ENCODE peak calls at places on chromosomes 4 and X, in four cellular contexts. X is tibial nerve, I is heart right ventricle, E is transverse colon. Q is an unnamed sample.

GRCh38 chr4:127601029-127601428 is 31.7 kb upstream of the INTU start:
- DNase-seq in E (no peak), X (no peak), I (no peak), Q (no peak)

GRCh38 chr4:151260526-151260925 is 16.4 kb upstream of the PRSS48 start:
- DNase-seq in X (no peak), E (no peak), I (no peak), Q (no peak)

GRCh38 chr4:84224522-84224921 is 274.6 kb downstream of the NKX6-1 start:
- DNase-seq in I (no peak), E (no peak), X (no peak), Q (no peak)

GRCh38 chr4:139299536-139299935 is 1.8 kb upstream of the NAA15 start:
- DNase-seq in I (no peak), X (no peak), E (no peak), Q (no peak)

GRCh38 chrX:154784149-154784985 is 20.9 kb downstream of the MPP1 start:
- DNase-seq in X (no peak), I (no peak), E (no peak), Q (no peak)

GRCh38 chr4:88003261-88003660 is 4.2 kb upstream of the PKD2 start:
- DNase-seq in X (no peak), I (no peak), E (no peak), Q (no peak)

GRCh38 chr4:174256277-174256713 is 27.2 kb downstream of the FBXO8 start:
- DNase-seq in X (no peak), E (no peak), I (no peak), Q (no peak)

GRCh38 chr4:156732634-156733033 is 239.0 kb downstream of the PDGFC start:
- DNase-seq in I (no peak), E (no peak), X (no peak), Q (no peak)

GRCh38 chrX:100995469-100995868 is 26.0 kb downstream of the ARL13A start:
- DNase-seq in E (no peak), X (no peak), I (no peak), Q (no peak)

GRCh38 chr4:57875829-57876392 is 765.7 kb upstream of the IGFBP7 start:
- DNase-seq in E (no peak), I (no peak), X (no peak), Q (no peak)

GRCh38 chrX:41922125-41922521 is 1.2 kb downstream of the CASK start:
- DNase-seq in E (no peak), X (no peak), I (no peak), Q (peak; percentile 1)

GRCh38 chr4:113255628-113256027 is 206.2 kb downstream of the ANK2 start:
- DNase-seq in I (no peak), X (no peak), E (no peak), Q (no peak)

GRCh38 chr4:40303751-40304150 is 31.4 kb upstream of the CHRNA9 start:
- DNase-seq in E (no peak), I (no peak), X (no peak), Q (no peak)

GRCh38 chr4:79163981-79164490 is 161.8 kb downstream of the NAA11 start:
- DNase-seq in X (no peak), I (no peak), E (no peak), Q (no peak)

GRCh38 chrX:16666541-16666940 is 16.6 kb downstream of the S100G start:
- DNase-seq in I (no peak), E (no peak), X (no peak), Q (no peak)

GRCh38 chr4:54586343-54586953 is 71.3 kb upstream of the KIT start:
- DNase-seq in X (no peak), I (no peak), E (peak; percentile 33), Q (no peak)

GRCh38 chrX:153643431-153644351 is 3.3 kb upstream of the DUSP9 start:
- DNase-seq in E (no peak), X (no peak), I (no peak), Q (no peak)

GRCh38 chr4:158129649-158130048 is 43.2 kb downstream of the GASK1B start:
- DNase-seq in E (no peak), X (no peak), I (no peak), Q (no peak)

GRCh38 chrX:111447298-111447697 is 35.3 kb upstream of the DCX start:
- DNase-seq in I (no peak), X (no peak), E (no peak), Q (no peak)

DNA sequence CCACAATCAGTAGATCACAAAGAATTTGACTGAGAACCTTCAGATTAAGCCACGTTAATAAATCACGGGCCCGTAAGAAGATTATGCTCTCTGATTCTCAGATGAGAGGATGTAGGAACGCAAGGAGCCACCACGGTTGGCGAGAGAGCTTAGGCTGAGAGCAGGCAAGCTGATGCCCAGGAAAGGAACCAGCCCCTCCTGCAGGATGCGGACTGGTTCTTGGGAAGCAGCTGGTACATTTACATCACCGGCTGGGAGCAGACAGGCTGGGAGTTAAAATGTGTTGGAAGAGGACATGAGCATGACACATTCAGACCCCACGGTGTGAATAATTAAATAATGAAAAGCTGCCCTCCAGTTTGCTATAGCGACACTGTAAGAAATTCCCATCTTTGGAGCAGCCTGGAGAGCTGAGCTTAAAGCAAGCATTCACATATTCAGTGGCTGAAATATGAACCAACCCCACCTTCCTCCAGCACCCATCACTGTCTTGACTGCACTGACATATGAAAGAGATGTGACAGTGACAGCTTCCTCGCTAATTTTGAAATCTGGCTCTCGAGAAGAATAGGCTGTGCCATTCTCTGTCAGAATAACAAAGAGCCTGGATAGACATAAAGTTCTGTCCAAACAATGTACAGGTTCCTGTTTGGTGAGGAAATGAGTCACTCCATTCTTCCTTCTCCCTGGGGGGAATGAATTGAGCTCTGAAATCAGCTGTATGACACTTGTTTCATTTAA is 33.1 kb downstream of the LNX1 start:
- DNase-seq in X (no peak), I (no peak), E (no peak), Q (no peak)
- H3K27ac ChIP-seq in X (no peak overlapping the region), I (no peak overlapping the region), E (no peak overlapping the region), Q (no peak overlapping the region)

GRCh38 chr4:123749408-123749807 is 352.8 kb downstream of the SPRY1 start:
- DNase-seq in I (peak; percentile 47), E (no peak), X (no peak), Q (no peak)
- H3K27ac ChIP-seq in I (peak overlapping the region; percentile 66), E (no peak overlapping the region), X (no peak overlapping the region), Q (no peak overlapping the region)

GRCh38 chr4:3373468-3373867 is 68.3 kb upstream of the HGFAC start:
- DNase-seq in X (no peak), E (no peak), I (no peak), Q (no peak)
- H3K27ac ChIP-seq in X (no peak overlapping the region), E (no peak overlapping the region), I (no peak overlapping the region), Q (no peak overlapping the region)

GRCh38 chr4:182449186-182449880 is 206.1 kb downstream of the TENM3 start:
- DNase-seq in E (no peak), I (no peak), X (no peak), Q (no peak)

GRCh38 chr4:182449960-182450359 is 206.8 kb downstream of the TENM3 start:
- DNase-seq in I (no peak), X (no peak), E (no peak), Q (no peak)

GRCh38 chr4:182453830-182454229 is 210.6 kb downstream of the TENM3 start:
- DNase-seq in E (no peak), I (no peak), X (no peak), Q (no peak)

GRCh38 chr4:182447938-182448280 is 204.7 kb downstream of the TENM3 start:
- DNase-seq in E (no peak), I (no peak), X (no peak), Q (no peak)

DNA sequence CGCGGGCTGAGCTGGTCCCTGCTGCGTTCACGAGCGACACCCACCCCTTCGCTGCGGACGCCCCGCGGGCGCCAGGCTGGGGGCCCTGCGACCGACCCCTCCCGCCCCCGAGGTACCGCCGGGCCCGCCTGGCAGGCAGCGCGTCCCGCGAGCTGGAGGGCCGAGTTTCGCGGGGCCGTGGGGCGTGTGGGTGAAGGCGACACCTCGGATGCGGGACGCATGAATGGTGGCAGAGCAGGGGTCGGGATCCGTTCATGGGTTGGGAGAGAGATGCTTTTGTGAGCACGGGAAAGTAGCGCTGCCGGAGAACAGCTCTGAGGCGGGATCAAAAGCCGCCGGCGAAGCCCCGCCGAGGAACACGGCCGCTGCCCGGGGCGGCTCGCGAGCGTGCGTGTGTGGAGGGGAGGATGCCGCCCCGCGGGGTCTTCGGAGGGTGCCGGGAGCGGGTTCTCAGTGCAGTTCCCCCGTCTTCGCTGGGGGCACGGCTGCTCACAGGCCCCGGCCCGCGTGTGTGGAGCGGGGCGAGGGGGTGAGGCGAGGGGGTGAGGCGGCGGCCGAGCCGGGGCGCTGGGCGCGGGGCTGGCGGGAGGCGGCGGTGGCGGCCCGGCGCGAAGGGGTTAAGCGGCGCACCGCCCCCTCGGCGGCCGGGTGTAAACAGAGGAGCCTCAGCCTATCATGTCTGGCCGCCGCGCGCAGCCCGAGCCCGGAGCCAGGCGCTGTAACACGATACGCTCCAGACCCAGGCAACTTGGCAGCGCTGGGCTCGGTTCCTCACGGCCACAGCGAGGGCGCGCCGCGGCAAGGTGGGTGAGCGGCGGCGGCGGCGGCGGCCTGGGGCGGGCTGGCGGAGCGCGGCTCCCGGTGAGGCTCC is 205.3 kb downstream of the TENM3 start:
- DNase-seq in I (peak; percentile 88), X (peak; percentile 78), E (peak; percentile 77), Q (peak; percentile 27)
- H3K27ac ChIP-seq in I (peak overlapping the region; percentile 46), X (peak overlapping the region; percentile 95), E (peak overlapping the region; percentile 79), Q (no peak overlapping the region)

DNA sequence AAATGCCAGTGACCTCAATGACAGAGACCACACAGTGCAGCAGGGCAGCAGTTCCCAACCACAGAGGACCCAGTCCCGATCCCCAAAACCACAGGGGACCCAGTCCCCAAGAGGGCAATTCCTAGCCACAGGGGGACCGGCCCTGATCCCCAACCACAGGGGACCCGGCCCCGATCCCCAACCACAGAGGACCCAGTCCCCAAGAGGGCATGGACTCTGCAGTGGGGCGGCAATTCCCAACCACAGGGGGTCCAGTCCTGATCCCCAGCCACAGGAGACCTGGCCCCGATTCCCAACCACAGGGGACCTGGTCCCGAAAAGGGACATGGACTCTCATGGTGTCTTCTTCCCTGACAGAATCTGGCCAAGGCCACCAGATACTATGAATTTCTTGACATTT is 136.3 kb downstream of the AFAP1 start:
- DNase-seq in I (no peak), X (no peak), E (no peak), Q (no peak)
- H3K27ac ChIP-seq in I (no peak overlapping the region), X (peak overlapping the region; percentile 80), E (peak overlapping the region; percentile 85), Q (no peak overlapping the region)